ENCODE peak calls at places on chromosomes 1 and 21, in eight cellular contexts. J is occipital lobe, M is brain microvascular endothelial cell, P is amygdala, R is heart right ventricle, Y is GM12891, N is GM04504, F is Right ventricle myocardium superior. C is an unnamed sample.

GRCh38 chr1:147654511-147654910 is 15.8 kb downstream of the ACP6 start:
- DNase-seq in J (no peak), M (no peak), P (no peak), R (no peak), Y (no peak), N (no peak), F (no peak), C (no peak)

GRCh38 chr1:205883792-205884191 is 33.9 kb upstream of the PM20D1 start:
- DNase-seq in J (no peak), M (no peak), P (no peak), R (no peak), Y (no peak), N (no peak), F (no peak), C (no peak)

GRCh38 chr1:200874694-200875093 is 1.9 kb downstream of the GPR25 start:
- DNase-seq in J (no peak), M (no peak), P (no peak), R (no peak), Y (no peak), N (no peak), F (no peak), C (no peak)

GRCh38 chr1:243489681-243490080 is 233.8 kb downstream of the SDCCAG8 start:
- DNase-seq in J (no peak), M (no peak), P (no peak), R (no peak), Y (no peak), N (no peak), F (no peak), C (no peak)

GRCh38 chr1:168360622-168361021 is 79.9 kb downstream of the TBX19 start:
- DNase-seq in J (no peak), M (no peak), P (no peak), R (no peak), Y (no peak), N (no peak), F (no peak), C (no peak)

GRCh38 chr21:46212721-46213484 is 15.7 kb downstream of the LSS start:
- DNase-seq in J (no peak), M (no peak), P (no peak), R (no peak), Y (no peak), N (no peak), F (no peak), C (no peak)

GRCh38 chr1:59266180-59266926 is 30.5 kb upstream of the FGGY start:
- DNase-seq in J (no peak), M (no peak), P (no peak), R (no peak), Y (no peak), N (no peak), F (no peak), C (no peak)

GRCh38 chr1:117093870-117094621 is 27.5 kb downstream of the TRIM45 start:
- DNase-seq in J (peak; percentile 7), M (peak; percentile 80), P (no peak), R (no peak), Y (peak; percentile 9), N (no peak), F (no peak), C (no peak)

GRCh38 chr21:33265664-33266049 is 510 bp upstream of the IL10RB start:
- DNase-seq in J (no peak), M (no peak), P (peak; percentile 7), R (no peak), Y (no peak), N (no peak), F (peak; percentile 73), C (peak; percentile 50)

GRCh38 chr21:42614811-42615342 is 38.5 kb upstream of the PDE9A start:
- DNase-seq in J (no peak), M (no peak), P (no peak), R (no peak), Y (no peak), N (no peak), F (no peak), C (no peak)

GRCh38 chr1:24929876-24930702 is at the start of gene RUNX3:
- DNase-seq in J (no peak), M (no peak), P (no peak), R (no peak), Y (peak; percentile 96), N (peak; percentile 69), F (peak; percentile 81), C (peak; percentile 68)

GRCh38 chr1:100353073-100353801 is 931 bp downstream of the CDC14A start:
- DNase-seq in J (no peak), M (no peak), P (no peak), R (peak; percentile 37), Y (no peak), N (no peak), F (peak; percentile 56), C (peak; percentile 43)

GRCh38 chr1:162283657-162284056 is 93.0 kb downstream of the SPATA46 start:
- DNase-seq in J (no peak), M (no peak), P (no peak), R (peak; percentile 14), Y (no peak), N (no peak), F (peak; percentile 59), C (peak; percentile 43)

GRCh38 chr21:34092241-34092921 is 19.0 kb downstream of the MRPS6 start:
- DNase-seq in J (no peak), M (no peak), P (no peak), R (no peak), Y (no peak), N (no peak), F (no peak), C (no peak)

GRCh38 chr1:21262282-21263051 is 27.8 kb downstream of the ECE1 start:
- DNase-seq in J (no peak), M (peak; percentile 96), P (no peak), R (peak; percentile 87), Y (no peak), N (peak; percentile 80), F (peak; percentile 91), C (peak; percentile 92)

GRCh38 chr1:30955448-30956015 is 47.0 kb upstream of the SDC3 start:
- DNase-seq in J (no peak), M (no peak), P (no peak), R (no peak), Y (no peak), N (no peak), F (no peak), C (no peak)

GRCh38 chr1:156786640-156787039 is 19.3 kb downstream of the PRCC start:
- DNase-seq in J (no peak), M (no peak), P (no peak), R (no peak), Y (no peak), N (no peak), F (no peak), C (no peak)

GRCh38 chr21:18545908-18546307 is 142.3 kb upstream of the TMPRSS15 start:
- DNase-seq in J (no peak), M (peak; percentile 74), P (no peak), R (no peak), Y (no peak), N (no peak), F (no peak), C (no peak)

GRCh38 chr1:30933874-30934252 is 25.3 kb upstream of the SDC3 start:
- DNase-seq in J (no peak), M (peak; percentile 54), P (no peak), R (no peak), Y (no peak), N (no peak), F (no peak), C (no peak)